ENCODE peak calls at places on chromosome 7, in nine cellular contexts. J is stomach, O is epithelial cell of esophagus, V is astrocyte of the cerebellum, D is cardiac fibroblast, C is astrocyte of the spinal cord, R is tibial artery, F is upper lobe of right lung, P is AG04450. B is an unnamed sample.

GRCh38 chr7:87391020-87391701 is 45.7 kb downstream of the CROT start:
- DNase-seq in J (no peak), O (no peak), V (no peak), D (no peak), C (no peak), R (no peak), F (no peak), P (no peak), B (no peak)

GRCh38 chr7:54877683-54878082 is 118.7 kb upstream of the SEC61G start:
- DNase-seq in J (no peak), O (peak; percentile 55), V (no peak), D (peak; percentile 30), C (no peak), R (no peak), F (no peak), P (no peak), B (no peak)

GRCh38 chr7:47795631-47796030 is 152.6 kb downstream of the PKD1L1 start:
- DNase-seq in J (no peak), O (no peak), V (peak; percentile 86), D (peak; percentile 63), C (peak; percentile 84), R (no peak), F (no peak), P (peak; percentile 78), B (peak; percentile 98)

GRCh38 chr7:90532231-90532929 is 62.9 kb downstream of the PTTG1IP2 start:
- DNase-seq in J (no peak), O (no peak), V (no peak), D (no peak), C (no peak), R (no peak), F (no peak), P (no peak), B (no peak)

GRCh38 chr7:131505636-131506557 is 50.5 kb downstream of the PODXL start:
- DNase-seq in J (no peak), O (no peak), V (no peak), D (no peak), C (no peak), R (no peak), F (no peak), P (no peak), B (no peak)

GRCh38 chr7:981793-982510 is 1.0 kb upstream of the CYP2W1 start:
- DNase-seq in J (no peak), O (peak; percentile 64), V (no peak), D (no peak), C (no peak), R (no peak), F (peak; percentile 63), P (no peak), B (no peak)

GRCh38 chr7:102251531-102252372 is 34.9 kb upstream of the SH2B2 start:
- DNase-seq in J (no peak), O (no peak), V (no peak), D (no peak), C (no peak), R (no peak), F (no peak), P (no peak), B (no peak)

GRCh38 chr7:158368449-158368848 is 219.2 kb downstream of the PTPRN2 start:
- DNase-seq in J (no peak), O (no peak), V (no peak), D (no peak), C (no peak), R (no peak), F (peak; percentile 40), P (no peak), B (no peak)

GRCh38 chr7:297611-298374 is 7.8 kb downstream of the FOXL3 start:
- DNase-seq in J (no peak), O (no peak), V (no peak), D (no peak), C (no peak), R (peak; percentile 39), F (peak; percentile 62), P (no peak), B (no peak)

GRCh38 chr7:90605055-90605454 is 8.9 kb downstream of the CDK14 start:
- DNase-seq in J (no peak), O (no peak), V (no peak), D (no peak), C (no peak), R (no peak), F (no peak), P (no peak), B (no peak)

GRCh38 chr7:159104188-159105030 is 40.3 kb downstream of the VIPR2 start:
- DNase-seq in J (no peak), O (no peak), V (no peak), D (no peak), C (no peak), R (peak; percentile 80), F (peak; percentile 59), P (no peak), B (no peak)

DNA sequence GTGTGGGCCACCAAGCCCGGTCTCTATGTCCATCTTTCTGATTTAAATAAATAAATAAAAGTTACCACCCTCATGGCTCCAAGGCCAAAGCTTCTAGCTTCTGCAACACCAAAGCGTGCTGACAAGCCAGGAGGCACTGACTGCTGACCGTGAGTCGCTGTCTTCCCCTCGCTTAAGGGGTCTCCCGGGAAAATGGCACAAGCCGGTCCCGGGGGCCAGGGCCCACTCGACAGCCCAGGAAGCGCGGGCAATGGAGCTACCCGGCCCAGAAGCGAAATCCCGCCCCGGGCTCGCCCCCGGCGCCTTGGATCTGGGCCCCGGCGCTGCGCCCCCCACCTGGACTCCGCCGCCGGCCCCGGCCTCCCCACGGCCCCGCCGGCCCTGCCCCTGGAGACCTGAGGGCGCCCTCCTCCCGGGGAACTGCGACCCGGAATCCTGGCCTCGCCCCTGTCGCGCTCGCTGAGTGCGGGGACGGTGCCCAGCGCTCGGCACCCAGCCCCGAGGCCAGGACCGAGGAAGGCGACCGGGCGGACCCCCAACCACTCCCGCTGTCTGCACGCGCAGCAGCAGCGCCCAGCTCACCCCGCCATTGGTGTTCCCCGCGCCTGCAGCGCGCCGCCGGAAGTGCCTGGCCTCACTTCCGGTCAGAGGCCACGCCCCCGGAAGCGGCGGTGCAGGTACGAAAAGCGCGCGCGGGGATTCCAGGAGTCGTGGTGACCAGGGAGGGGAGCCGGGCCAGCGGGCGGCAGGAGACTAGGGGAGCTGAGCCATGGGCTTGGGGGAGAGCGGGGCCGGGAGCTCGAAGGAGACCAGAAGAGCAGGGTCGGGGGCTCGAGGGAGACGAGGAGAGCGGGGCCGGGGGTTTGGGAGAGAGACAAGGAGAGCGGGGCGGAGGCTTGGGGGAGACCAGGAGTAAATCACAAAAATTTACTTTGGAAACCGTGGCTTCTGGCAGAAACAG is at the start of the genes MRM2 and NUDT1:
- DNase-seq in J (peak; percentile 90), O (peak; percentile 80), V (no peak), D (peak; percentile 67), C (peak; percentile 68), R (peak; percentile 87), F (peak; percentile 92), P (peak; percentile 16), B (no peak)
- H3K4me3 ChIP-seq in J (peak within 1 kb of the TSS; percentile 100), O (peak within 1 kb of the TSS; percentile 86), V (peak within 1 kb of the TSS; percentile 81), D (peak within 1 kb of the TSS; percentile 93), C (peak within 1 kb of the TSS; percentile 83), R (peak within 1 kb of the TSS; percentile 88), F (peak within 1 kb of the TSS; percentile 92), P (peak within 1 kb of the TSS; percentile 85), B (peak within 1 kb of the TSS; percentile 87)

DNA sequence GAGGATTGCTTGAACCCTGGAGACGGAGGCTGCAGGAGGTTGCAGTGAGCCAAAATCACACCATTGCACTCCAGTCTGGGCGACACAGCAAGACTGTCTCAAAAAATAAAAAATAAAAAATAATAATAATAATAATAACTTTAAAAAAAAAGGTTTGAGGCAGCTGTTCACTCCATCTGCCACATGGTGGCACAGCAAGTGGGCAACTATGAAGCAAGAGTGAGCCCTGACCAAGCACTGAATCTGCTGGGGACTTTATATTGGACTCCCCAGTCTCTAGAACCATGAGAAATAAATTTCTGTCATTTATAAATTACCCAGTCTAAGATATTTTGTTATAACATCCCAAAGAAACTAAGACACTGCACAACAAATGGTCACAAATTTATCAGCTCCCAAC is 14.6 kb upstream of the BRI3 start:
- DNase-seq in J (no peak), O (peak; percentile 28), V (no peak), D (peak; percentile 50), C (peak; percentile 23), R (no peak), F (no peak), P (no peak), B (no peak)
- TF ChIP-seq CTCF in J (no peak), O (peak; percentile 51), V (peak; percentile 40), D (peak; percentile 53), C (peak; percentile 46), R (peak; percentile 30), F (peak; percentile 52), P (peak; percentile 38), B (peak; percentile 54)

DNA sequence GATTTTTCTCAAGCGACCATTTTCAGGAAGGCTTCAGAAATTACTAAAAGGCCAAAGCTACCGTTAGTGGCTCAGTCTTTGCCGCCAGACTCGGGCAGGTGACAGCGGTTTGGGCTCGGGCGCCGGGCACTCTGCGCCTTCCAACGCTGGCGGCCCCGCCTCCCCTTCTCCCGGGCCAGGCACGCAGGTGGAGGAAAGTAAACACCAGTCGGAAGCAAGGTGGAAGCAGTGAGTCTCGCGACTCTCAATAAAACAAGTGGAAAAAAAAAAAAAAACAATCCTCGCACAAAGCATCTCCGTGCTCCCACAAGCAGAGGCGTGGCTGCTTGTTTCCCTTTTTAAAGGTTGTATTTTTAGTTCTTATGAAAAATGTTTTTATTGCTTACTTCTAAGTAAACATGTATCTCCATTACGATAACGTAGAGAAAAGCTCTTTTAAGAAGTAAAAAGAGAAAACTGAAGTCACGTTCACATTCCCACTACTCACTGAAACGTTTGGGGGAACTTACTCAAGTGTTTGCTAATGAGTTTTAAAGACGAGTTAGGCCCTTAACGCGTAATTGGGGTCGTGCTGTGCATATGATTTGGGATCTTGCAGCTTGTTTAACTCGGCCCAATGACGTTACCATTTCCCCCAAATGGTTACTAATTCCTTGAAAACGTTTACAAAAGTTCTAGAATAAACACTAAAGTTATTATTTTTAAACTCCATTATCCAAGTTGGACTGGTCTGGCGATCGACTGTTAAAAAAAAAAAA is 904 bp downstream of the CDCA7L start:
- DNase-seq in J (peak; percentile 86), O (peak; percentile 69), V (peak; percentile 4), D (no peak), C (peak; percentile 52), R (no peak), F (peak; percentile 90), P (no peak), B (no peak)
- H3K4me3 ChIP-seq in J (peak overlapping the region; percentile 64), O (peak overlapping the region; percentile 65), V (peak overlapping the region; percentile 65), D (peak overlapping the region; percentile 75), C (peak overlapping the region; percentile 67), R (peak overlapping the region; percentile 55), F (peak overlapping the region; percentile 75), P (peak overlapping the region; percentile 80), B (peak overlapping the region; percentile 67)

DNA sequence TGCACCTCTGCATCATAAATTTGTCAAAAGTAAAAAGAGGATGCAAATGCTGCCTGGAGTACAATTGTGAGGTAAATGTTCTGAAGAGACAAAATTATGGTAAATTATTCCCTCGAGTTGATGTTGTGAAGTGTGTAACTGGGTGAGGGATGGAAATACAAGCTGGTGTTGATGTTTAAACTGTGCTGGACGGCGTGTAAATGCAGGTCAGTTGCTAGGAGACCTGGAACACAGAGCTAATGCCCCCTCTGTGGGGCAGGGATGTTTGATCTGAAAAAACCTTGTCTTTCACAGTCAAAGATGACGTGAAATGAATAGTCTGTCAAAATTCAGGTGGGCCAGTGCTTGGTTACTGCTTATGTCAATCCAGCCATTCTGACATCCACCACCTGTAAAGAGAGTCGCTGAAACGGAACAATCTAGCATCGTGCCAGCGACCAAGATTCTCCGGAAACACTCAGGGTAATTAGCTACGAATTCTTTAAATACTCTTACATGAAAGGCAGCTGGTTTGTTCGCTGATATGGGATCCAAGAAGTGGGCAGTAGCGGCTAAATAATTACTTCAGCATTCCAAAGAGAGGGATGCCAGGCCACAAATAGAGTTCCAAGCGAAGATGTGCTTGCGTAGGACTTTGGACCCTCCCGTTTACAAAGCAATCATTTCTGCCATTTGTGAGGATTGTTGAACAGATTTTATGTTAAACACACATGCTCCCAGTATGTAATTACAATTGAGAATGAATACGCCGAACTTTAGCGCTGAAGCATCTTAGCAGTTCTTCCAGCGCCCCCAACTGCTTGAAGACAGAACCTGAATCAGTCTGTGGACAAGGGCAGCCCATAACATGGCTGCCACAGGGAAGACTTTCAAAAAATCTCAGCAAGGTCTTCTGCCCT is 7.4 kb upstream of the ASB4 start:
- DNase-seq in J (no peak), O (peak; percentile 50), V (peak; percentile 59), D (peak; percentile 72), C (peak; percentile 61), R (no peak), F (no peak), P (no peak), B (no peak)
- TF ChIP-seq CTCF in J (no peak), O (peak; percentile 44), V (peak; percentile 67), D (peak; percentile 64), C (peak; percentile 55), R (no peak), F (peak; percentile 48), P (peak; percentile 47), B (peak; percentile 41)

B was measured in BJ.